ENCODE peak calls at places on chromosomes 6 and 20, in ten cellular contexts. W, J, B, V, K, Y, O, Z, S and U are unnamed samples.
A peak's percentile ranks its signal among the peaks of the same experiment; 100 is the strongest.

GRCh38 chr20:59152559-59153354 is 10.9 kb upstream of the ZNF831 start:
- DNase-seq in Y (no peak), J (no peak), O (no peak), Z (no peak), B (no peak), V (peak; percentile 19), W (no peak), K (no peak), S (no peak), U (no peak)

GRCh38 chr20:15937179-15937578 is 636.1 kb downstream of the KIF16B start:
- DNase-seq in Y (no peak), S (no peak), B (no peak), O (no peak), J (no peak), V (no peak), K (no peak), Z (no peak), W (no peak), U (no peak)

GRCh38 chr6:149336529-149336928 is 19.0 kb downstream of the TAB2 start:
- DNase-seq in S (no peak), B (peak; percentile 40), K (no peak), V (no peak), O (no peak), J (no peak), W (peak; percentile 70), Y (no peak), Z (no peak), U (no peak)

GRCh38 chr6:145630598-145630997 is 104.7 kb downstream of the EPM2A start:
- DNase-seq in Y (no peak), W (no peak), Z (no peak), S (no peak), J (no peak), O (no peak), B (no peak), K (no peak), V (no peak), U (no peak)

GRCh38 chr20:43917380-43917779 is 2.7 kb downstream of the TOX2 start:
- DNase-seq in Z (no peak), V (no peak), K (no peak), O (no peak), S (no peak), Y (no peak), W (no peak), B (no peak), J (no peak), U (no peak)

GRCh38 chr20:64261138-64261537 is 5.6 kb downstream of the PCMTD2 start:
- DNase-seq in V (no peak), K (no peak), B (peak; percentile 74), J (no peak), S (no peak), Z (no peak), Y (no peak), O (no peak), W (no peak), U (no peak)

GRCh38 chr6:25481267-25481666 is 170.7 kb upstream of the SCGN start:
- DNase-seq in S (no peak), J (no peak), V (no peak), K (no peak), O (no peak), W (no peak), Y (no peak), Z (no peak), B (no peak), U (no peak)

GRCh38 chr6:156395276-156395675 is 381.9 kb upstream of the ARID1B start:
- DNase-seq in J (no peak), V (no peak), O (no peak), W (no peak), K (no peak), Z (peak; percentile 50), Y (no peak), B (no peak), S (peak; percentile 77), U (no peak)

GRCh38 chr6:24933868-24934401 is 1.8 kb downstream of the RIPOR2 start:
- DNase-seq in Y (no peak), Z (peak; percentile 33), K (no peak), J (no peak), S (peak; percentile 39), O (no peak), V (no peak), B (peak; percentile 20), W (no peak), U (no peak)